ENCODE peak calls at places on chromosomes 2 and 18, in nine cellular contexts. H is cardiac muscle cell; N is NB4; B is progenitor cell of endocrine pancreas; E is nephron progenitor cell; R is CD8-positive, alpha-beta T cell; W is ascending aorta; D is left lung; A is tibial nerve. I is an unnamed sample.

GRCh38 chr18:53380063-53380639 is 844.3 kb downstream of the MBD2 start:
- DNase-seq in H (peak; percentile 54), N (peak; percentile 52), B (no peak), E (peak; percentile 9), R (no peak), W (no peak), D (no peak), A (no peak), I (no peak)

GRCh38 chr2:17000083-17000482 is 334.4 kb upstream of the CYRIA start:
- DNase-seq in H (no peak), N (no peak), B (no peak), E (no peak), R (no peak), W (no peak), D (no peak), A (no peak), I (no peak)

GRCh38 chr18:22504665-22505064 is 87.0 kb upstream of the CTAGE1 start:
- DNase-seq in H (no peak), N (no peak), B (no peak), E (no peak), R (no peak), W (no peak), D (no peak), A (no peak), I (no peak)

GRCh38 chr2:15457868-15458267 is 103.3 kb downstream of the NBAS start:
- DNase-seq in H (no peak), N (no peak), B (no peak), E (no peak), R (no peak), W (no peak), D (no peak), A (no peak), I (no peak)

GRCh38 chr18:3225588-3225987 is 5.8 kb upstream of the MYOM1 start:
- DNase-seq in H (no peak), N (no peak), B (no peak), E (no peak), R (no peak), W (no peak), D (no peak), A (no peak), I (no peak)

GRCh38 chr2:176001903-176002683 is at the start of gene LNPK:
- DNase-seq in H (peak; percentile 91), N (peak; percentile 95), B (peak; percentile 83), E (peak; percentile 92), R (peak; percentile 95), W (peak; percentile 73), D (peak; percentile 99), A (peak; percentile 89), I (peak; percentile 83)

GRCh38 chr2:28751956-28752607 is 452 bp downstream of the PPP1CB start:
- DNase-seq in H (peak; percentile 14), N (peak; percentile 44), B (no peak), E (peak; percentile 81), R (peak; percentile 64), W (no peak), D (no peak), A (no peak), I (no peak)

GRCh38 chr2:133167990-133168389 is 400.3 kb downstream of the NCKAP5 start:
- DNase-seq in H (peak; percentile 7), N (no peak), B (no peak), E (no peak), R (no peak), W (no peak), D (no peak), A (no peak), I (no peak)

GRCh38 chr18:59631583-59632181 is 65.5 kb downstream of the CCBE1 start:
- DNase-seq in H (peak; percentile 68), N (peak; percentile 14), B (no peak), E (peak; percentile 30), R (no peak), W (no peak), D (no peak), A (no peak), I (no peak)

DNA sequence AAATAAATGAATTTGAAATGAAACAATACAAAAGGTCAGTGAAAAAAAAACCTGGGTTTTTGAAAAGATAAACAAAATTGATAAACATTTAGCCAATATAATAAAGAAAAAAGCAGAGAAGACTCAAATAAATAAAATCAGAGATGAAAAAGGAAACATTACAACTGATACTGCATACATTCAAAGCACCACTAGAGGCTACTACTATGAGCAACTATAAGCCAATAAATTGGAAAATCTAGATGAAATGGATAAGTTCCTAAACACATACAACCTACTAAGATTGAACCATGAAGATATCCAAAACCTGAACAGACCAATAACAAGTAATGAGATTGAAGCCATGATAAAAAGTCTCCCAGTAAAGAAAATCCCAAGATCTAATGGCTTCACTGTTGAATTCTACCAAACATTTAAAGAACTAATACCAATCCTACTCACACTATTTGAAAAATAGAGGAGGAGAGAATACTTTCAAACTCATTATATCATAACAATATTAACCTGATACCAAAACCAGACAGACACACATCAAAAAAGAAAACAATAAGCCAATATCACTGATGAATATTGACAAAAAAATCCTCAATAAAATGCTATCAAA is 80.8 kb upstream of the CERS6 start:
- DNase-seq in H (peak; percentile 16), N (no peak), B (no peak), E (no peak), R (no peak), W (no peak), D (no peak), A (no peak), I (no peak)
- TF ChIP-seq CTCF in H (peak; percentile 57), N (peak; percentile 16), B (peak; percentile 39), E (peak; percentile 7), R (peak; percentile 49), W (no peak), D (no peak), A (peak; percentile 20), I (no peak)

DNA sequence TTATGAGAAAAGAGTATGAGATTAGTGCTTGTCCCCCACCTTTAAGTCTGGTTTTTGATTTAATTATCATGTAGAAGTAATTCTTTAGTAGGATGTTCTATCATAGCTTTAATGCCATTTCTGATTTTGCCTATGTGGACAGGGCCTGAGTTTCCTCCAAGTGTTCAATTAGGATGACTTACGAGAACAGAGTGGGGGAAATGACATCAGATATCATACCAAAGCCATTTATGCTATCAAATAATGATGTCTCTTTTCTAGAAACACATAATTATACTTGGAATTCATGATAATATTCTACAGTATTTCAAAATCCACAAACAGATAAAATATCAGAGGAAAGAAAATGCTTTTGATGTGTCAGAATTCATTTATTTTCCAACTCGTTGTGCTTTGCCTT is 165.8 kb upstream of the SPRED2 start:
- DNase-seq in H (no peak), N (no peak), B (no peak), E (no peak), R (no peak), W (no peak), D (no peak), A (no peak), I (no peak)
- TF ChIP-seq CTCF in H (no peak), N (no peak), B (no peak), E (no peak), R (no peak), W (no peak), D (no peak), A (no peak), I (no peak)

DNA sequence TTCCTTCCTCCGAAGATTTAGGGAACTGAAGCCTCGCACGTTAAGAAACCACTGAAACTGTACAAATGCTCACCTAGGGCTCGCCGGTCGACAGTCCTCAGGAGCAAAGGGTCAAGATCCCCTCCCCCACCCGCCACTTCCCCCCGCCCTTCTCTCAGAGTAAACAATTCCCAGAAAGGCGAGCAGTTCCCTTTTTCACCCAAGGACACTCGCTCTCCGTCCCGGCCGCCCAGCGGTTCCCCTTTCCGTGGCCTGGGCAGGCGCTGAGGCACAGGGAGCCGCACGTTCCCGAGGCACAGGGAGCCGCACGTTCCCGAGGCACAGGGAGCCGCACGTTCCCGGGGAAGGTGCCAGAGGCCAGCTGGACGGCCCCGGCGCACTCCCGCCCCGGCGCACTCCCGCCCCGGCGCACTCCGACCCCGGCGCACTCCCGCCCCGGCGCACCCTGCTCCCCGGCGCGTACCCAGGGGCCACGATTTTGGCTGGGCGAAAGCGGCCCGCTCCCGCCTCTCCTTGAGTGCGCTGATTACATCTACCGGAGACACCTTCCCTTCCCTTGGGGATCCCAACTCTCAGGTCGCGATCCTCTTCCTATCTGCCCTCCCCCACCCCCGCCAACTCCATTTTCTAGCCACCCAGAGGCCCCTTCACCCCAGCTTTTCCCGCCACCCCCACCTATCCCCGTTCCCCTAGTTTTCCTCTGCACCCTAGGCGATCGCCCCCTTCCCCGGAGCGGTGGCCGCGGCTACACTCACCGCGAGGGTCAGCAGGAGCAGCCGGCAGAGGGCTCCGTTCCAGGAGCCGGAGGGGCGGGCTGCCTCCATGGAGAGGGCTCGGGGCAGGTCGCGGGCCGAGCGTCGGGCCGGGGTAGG is 837 bp downstream of the DSC2 start:
- DNase-seq in H (peak; percentile 50), N (peak; percentile 76), B (peak; percentile 57), E (peak; percentile 68), R (no peak), W (peak; percentile 22), D (peak; percentile 96), A (peak; percentile 51), I (no peak)
- TF ChIP-seq CTCF in H (no peak), N (no peak), B (peak; percentile 39), E (no peak), R (no peak), W (no peak), D (no peak), A (no peak), I (no peak)

GRCh38 chr2:8694737-8695136 is 12.9 kb downstream of the ID2 start:
- DNase-seq in H (peak; percentile 42), N (peak; percentile 46), B (no peak), E (no peak), R (no peak), W (no peak), D (no peak), A (no peak), I (no peak)

GRCh38 chr2:8697190-8697589 is 15.3 kb downstream of the ID2 start:
- DNase-seq in H (no peak), N (no peak), B (no peak), E (no peak), R (no peak), W (no peak), D (no peak), A (no peak), I (no peak)

GRCh38 chr2:8691859-8692437 is 10.1 kb downstream of the ID2 start:
- DNase-seq in H (no peak), N (no peak), B (no peak), E (no peak), R (no peak), W (no peak), D (no peak), A (no peak), I (no peak)

DNA sequence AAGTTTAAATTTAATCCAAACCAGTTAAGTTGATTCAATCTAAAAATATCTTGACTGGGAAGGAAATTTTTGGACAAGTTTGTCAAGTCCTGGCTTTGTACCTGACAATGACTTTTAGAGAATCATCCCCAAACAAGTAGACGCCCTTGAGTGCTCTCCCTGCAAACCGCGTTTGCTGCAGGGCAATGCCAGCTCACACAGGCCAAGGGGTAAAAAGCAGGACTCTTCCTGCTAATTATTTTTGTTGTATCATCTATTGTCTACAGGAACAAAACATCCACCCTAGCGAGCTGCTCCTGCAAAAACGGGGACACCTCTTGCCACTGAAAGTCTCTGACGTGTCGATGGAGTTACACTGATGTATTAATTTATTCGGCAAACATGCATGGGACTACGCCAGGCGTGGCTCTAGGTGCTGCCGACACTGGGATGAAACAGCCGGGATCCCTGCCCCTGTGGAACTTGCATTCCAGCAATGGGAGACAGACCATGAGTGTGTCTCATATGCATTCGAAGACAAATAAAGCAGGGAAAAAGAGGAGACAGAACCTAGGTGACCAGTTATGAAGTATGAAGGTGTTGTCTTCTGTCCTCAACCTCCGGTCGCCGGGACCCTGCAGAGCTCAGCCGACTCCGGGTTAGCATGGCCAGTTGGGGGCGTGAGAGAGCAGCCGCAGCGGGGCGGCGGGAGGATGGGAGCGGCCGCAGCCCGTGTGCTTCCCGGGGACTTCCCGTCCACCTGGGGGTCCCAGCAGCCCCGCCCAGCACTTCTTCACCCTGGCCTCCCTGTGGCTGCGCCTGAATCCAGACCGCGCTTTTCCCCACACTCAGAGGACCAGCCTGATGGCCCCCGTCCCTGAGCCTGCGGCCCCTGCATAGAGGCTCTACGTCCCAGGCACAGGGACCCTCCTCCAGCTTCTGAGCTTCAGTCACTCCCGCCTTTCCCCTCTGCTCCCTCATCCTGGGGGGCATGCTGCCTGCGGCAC is 11.2 kb downstream of the ID2 start:
- DNase-seq in H (no peak), N (peak; percentile 52), B (no peak), E (peak; percentile 67), R (no peak), W (no peak), D (peak; percentile 86), A (no peak), I (no peak)
- TF ChIP-seq CTCF in H (peak; percentile 72), N (peak; percentile 80), B (peak; percentile 71), E (peak; percentile 53), R (peak; percentile 48), W (peak; percentile 38), D (peak; percentile 35), A (peak; percentile 72), I (no peak)